ENCODE peak calls at places on chromosomes 6 and 20, in eight cellular contexts. L is H9, Z is prostate gland, K is tibial artery, A is neural progenitor cell, N is dorsolateral prefrontal cortex, Q is MM.1S, S is fibroblast of lung. W is an unnamed sample.
A peak's percentile ranks its signal among the peaks of the same experiment; 100 is the strongest.

GRCh38 chr6:53593001-53593488 is 48.1 kb upstream of the GCLC start:
- DNase-seq in L (no peak), Z (no peak), K (no peak), A (no peak), N (no peak), Q (no peak), S (peak; percentile 60), W (no peak)

GRCh38 chr6:9481292-9482029 is 933.4 kb downstream of the TFAP2A start:
- DNase-seq in L (no peak), Z (no peak), K (no peak), A (no peak), N (no peak), Q (no peak), S (peak; percentile 62), W (no peak)

GRCh38 chr20:51372176-51372803 is 170.2 kb downstream of the NFATC2 start:
- DNase-seq in L (peak; percentile 86), Z (peak; percentile 74), K (no peak), A (peak; percentile 84), N (peak; percentile 64), Q (peak; percentile 41), S (peak; percentile 71), W (peak; percentile 33)

GRCh38 chr6:150680510-150680909 is 80.8 kb downstream of the PLEKHG1 start:
- DNase-seq in L (no peak), Z (no peak), K (no peak), A (no peak), N (no peak), Q (no peak), S (no peak), W (no peak)

GRCh38 chr20:19045366-19045765 is 167.1 kb upstream of the SLC24A3 start:
- DNase-seq in L (no peak), Z (no peak), K (no peak), A (no peak), N (no peak), Q (no peak), S (no peak), W (no peak)

GRCh38 chr20:38270869-38271608 is 10.5 kb upstream of the KIAA1755 start:
- DNase-seq in L (no peak), Z (no peak), K (peak; percentile 92), A (no peak), N (no peak), Q (no peak), S (peak; percentile 99), W (no peak)

GRCh38 chr6:53411451-53411850 is 62.7 kb upstream of the ELOVL5 start:
- DNase-seq in L (no peak), Z (no peak), K (no peak), A (peak; percentile 5), N (no peak), Q (no peak), S (no peak), W (peak; percentile 76)

GRCh38 chr6:44456070-44456965 is 68.8 kb downstream of the CDC5L start:
- DNase-seq in L (no peak), Z (no peak), K (no peak), A (peak; percentile 56), N (no peak), Q (peak; percentile 61), S (peak; percentile 61), W (peak; percentile 61)

GRCh38 chr6:13488015-13488895 is 855 bp upstream of the GFOD1 start:
- DNase-seq in L (peak; percentile 51), Z (peak; percentile 26), K (peak; percentile 80), A (peak; percentile 71), N (peak; percentile 60), Q (no peak), S (peak; percentile 63), W (no peak)

GRCh38 chr6:148818939-148819575 is 72.2 kb downstream of the UST start:
- DNase-seq in L (peak; percentile 66), Z (no peak), K (no peak), A (peak; percentile 61), N (no peak), Q (no peak), S (no peak), W (no peak)

GRCh38 chr6:100346828-100347227 is 117.9 kb downstream of the SIM1 start:
- DNase-seq in L (no peak), Z (no peak), K (no peak), A (no peak), N (no peak), Q (no peak), S (peak; percentile 52), W (no peak)

GRCh38 chr20:35947489-35947888 is 6.8 kb downstream of the SCAND1 start:
- DNase-seq in L (peak; percentile 79), Z (no peak), K (no peak), A (peak; percentile 68), N (no peak), Q (peak; percentile 22), S (peak; percentile 10), W (peak; percentile 56)

GRCh38 chr20:56776345-56776744 is 147.2 kb downstream of the TFAP2C start:
- DNase-seq in L (peak; percentile 75), Z (no peak), K (no peak), A (peak; percentile 14), N (no peak), Q (no peak), S (no peak), W (no peak)

GRCh38 chr6:145020543-145020942 is 714.8 kb downstream of the EPM2A start:
- DNase-seq in L (no peak), Z (no peak), K (no peak), A (no peak), N (no peak), Q (no peak), S (no peak), W (no peak)

GRCh38 chr6:150697515-150697914 is 97.8 kb downstream of the PLEKHG1 start:
- DNase-seq in L (no peak), Z (no peak), K (no peak), A (peak; percentile 20), N (no peak), Q (no peak), S (no peak), W (no peak)

GRCh38 chr6:131519670-131520436 is 53.2 kb upstream of the ARG1 start:
- DNase-seq in L (peak; percentile 72), Z (peak; percentile 27), K (no peak), A (peak; percentile 66), N (no peak), Q (peak; percentile 49), S (peak; percentile 51), W (peak; percentile 57)

GRCh38 chr6:141463237-141463977 is 669.3 kb upstream of the GJE1 start:
- DNase-seq in L (no peak), Z (no peak), K (no peak), A (no peak), N (no peak), Q (peak; percentile 63), S (peak; percentile 58), W (no peak)

GRCh38 chr6:136956590-136957573 is 34.8 kb downstream of the SLC35D3 start:
- DNase-seq in L (peak; percentile 83), Z (no peak), K (no peak), A (peak; percentile 64), N (no peak), Q (peak; percentile 15), S (no peak), W (peak; percentile 58)

GRCh38 chr6:83097204-83097603 is 29.7 kb downstream of the DOP1A start:
- DNase-seq in L (no peak), Z (no peak), K (no peak), A (no peak), N (no peak), Q (no peak), S (no peak), W (no peak)

GRCh38 chr6:87909849-87910248 is 137.8 kb upstream of the SPACA1 start:
- DNase-seq in L (no peak), Z (no peak), K (no peak), A (no peak), N (no peak), Q (no peak), S (peak; percentile 46), W (no peak)

GRCh38 chr6:156167289-156168076 is 609.7 kb upstream of the ARID1B start:
- DNase-seq in L (no peak), Z (peak; percentile 6), K (no peak), A (no peak), N (no peak), Q (no peak), S (peak; percentile 57), W (no peak)

GRCh38 chr20:33863440-33864323 is 52.5 kb downstream of the CHMP4B start:
- DNase-seq in L (no peak), Z (no peak), K (no peak), A (no peak), N (no peak), Q (no peak), S (no peak), W (no peak)
- H3K27ac ChIP-seq in L (no peak overlapping the region), Z (no peak overlapping the region), K (no peak overlapping the region), A (no peak overlapping the region), N (no peak overlapping the region), Q (peak overlapping the region; percentile 14), S (no peak overlapping the region), W (no peak overlapping the region)

GRCh38 chr20:5061209-5061608 is 58.5 kb downstream of the PCNA start:
- DNase-seq in L (peak; percentile 52), Z (no peak), K (no peak), A (no peak), N (no peak), Q (no peak), S (no peak), W (no peak)

GRCh38 chr20:5058873-5059272 is 57.6 kb upstream of the SLC23A2 start:
- DNase-seq in L (no peak), Z (no peak), K (no peak), A (no peak), N (no peak), Q (no peak), S (no peak), W (no peak)

GRCh38 chr20:5056801-5057599 is 55.7 kb upstream of the SLC23A2 start:
- DNase-seq in L (peak; percentile 61), Z (peak; percentile 7), K (peak; percentile 73), A (no peak), N (no peak), Q (peak; percentile 77), S (peak; percentile 26), W (no peak)
- TF ChIP-seq CTCF in L (peak; percentile 70), Z (peak; percentile 39), K (no peak), A (peak; percentile 38), N (no peak), Q (peak; percentile 65), S (peak; percentile 35), W (no peak)

DNA sequence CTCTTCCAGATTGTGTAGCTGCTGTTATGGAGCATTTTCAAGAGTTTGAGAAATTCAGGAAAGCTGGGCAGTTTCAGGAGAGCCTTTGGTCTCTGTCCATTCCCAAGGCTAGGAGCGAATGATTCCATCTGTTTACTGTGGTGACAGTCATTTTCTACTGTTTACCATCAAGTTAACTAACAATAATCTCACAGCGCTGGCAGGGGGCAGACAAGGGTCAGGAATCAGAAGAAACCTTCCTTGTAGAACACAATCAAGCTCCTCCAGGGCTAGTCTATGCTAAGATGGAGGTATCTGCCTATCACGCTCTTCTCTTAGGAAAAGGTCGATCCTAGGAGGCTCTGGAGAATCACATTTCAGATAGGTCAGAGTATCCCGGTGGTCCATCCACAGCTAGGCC is 293.9 kb downstream of the KIF16B start:
- DNase-seq in L (no peak), Z (no peak), K (no peak), A (no peak), N (no peak), Q (no peak), S (no peak), W (peak; percentile 32)
- H3K27ac ChIP-seq in L (no peak overlapping the region), Z (no peak overlapping the region), K (no peak overlapping the region), A (no peak overlapping the region), N (no peak overlapping the region), Q (no peak overlapping the region), S (no peak overlapping the region), W (no peak overlapping the region)

DNA sequence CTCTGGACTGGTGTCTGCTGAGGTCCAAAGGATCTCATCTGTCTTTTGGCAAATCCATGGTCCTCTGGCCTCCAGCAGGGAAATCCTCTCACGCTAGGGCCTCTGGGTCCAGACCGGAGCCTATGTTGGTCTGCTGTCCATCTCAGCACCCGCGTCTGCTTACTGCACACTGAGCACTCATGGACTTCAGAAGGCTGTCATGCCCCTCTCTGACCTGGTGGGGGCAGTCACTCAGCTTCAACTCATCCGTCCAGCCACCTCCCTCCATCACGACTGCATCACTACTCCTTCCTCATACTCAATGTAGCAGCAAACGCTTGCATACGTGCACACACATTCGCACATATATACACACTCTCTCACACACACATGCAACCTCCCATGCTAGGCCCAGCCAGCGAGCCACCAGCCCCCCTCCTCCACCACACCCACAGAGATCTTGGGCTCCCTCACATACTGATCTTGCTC is 33.3 kb downstream of the GABRR2 start:
- DNase-seq in L (peak; percentile 82), Z (no peak), K (no peak), A (peak; percentile 73), N (no peak), Q (no peak), S (peak; percentile 45), W (peak; percentile 78)
- TF ChIP-seq CTCF in L (peak; percentile 83), Z (no peak), K (no peak), A (peak; percentile 67), N (no peak), Q (peak; percentile 36), S (peak; percentile 30), W (peak; percentile 92)